ENCODE peak calls at places on chromosomes 4 and X, in four cellular contexts. T is IMR-90, K is H9, J is neuronal stem cell. L is an unnamed sample.

GRCh38 chrX:118221733-118222132 is 105.1 kb upstream of the KLHL13 start:
- DNase-seq in J (no peak), K (no peak), T (no peak), L (no peak)

GRCh38 chr4:112284166-112284565 is 1.5 kb downstream of the TIFA start:
- DNase-seq in J (no peak), T (peak; percentile 8), K (no peak), L (peak; percentile 30)

GRCh38 chr4:81628489-81628888 is 156.8 kb upstream of the RASGEF1B start:
- DNase-seq in J (no peak), T (no peak), K (no peak), L (no peak)

GRCh38 chr4:1850276-1850675 is 5.7 kb downstream of the LETM1 start:
- DNase-seq in T (no peak), J (no peak), K (no peak), L (no peak)

GRCh38 chrX:113548308-113549015 is 707.8 kb upstream of the AMOT start:
- DNase-seq in J (peak; percentile 14), K (peak; percentile 73), T (no peak), L (no peak)

GRCh38 chr4:8739357-8739756 is 132.3 kb downstream of the HMX1 start:
- DNase-seq in T (no peak), J (no peak), K (no peak), L (no peak)

GRCh38 chr4:177862541-177863176 is 420.4 kb upstream of the AGA start:
- DNase-seq in K (no peak), T (no peak), J (no peak), L (no peak)

GRCh38 chr4:116501954-116502353 is 583.4 kb downstream of the TRAM1L1 start:
- DNase-seq in J (no peak), T (no peak), K (no peak), L (peak; percentile 6)

GRCh38 chr4:173181769-173182374 is 13.3 kb downstream of the GALNT7 start:
- DNase-seq in K (no peak), T (peak; percentile 80), J (no peak), L (peak; percentile 77)

GRCh38 chrX:21376636-21377035 is 2.4 kb downstream of the CNKSR2 start:
- DNase-seq in K (no peak), J (no peak), T (no peak), L (no peak)

GRCh38 chrX:48665991-48666390 is 17.6 kb upstream of the WAS start:
- DNase-seq in T (no peak), K (no peak), J (no peak), L (no peak)

GRCh38 chr4:114078636-114079035 is 99.2 kb upstream of the ARSJ start:
- DNase-seq in T (peak; percentile 9), J (no peak), K (no peak), L (peak; percentile 8)

GRCh38 chrX:2705036-2705435 is 13.9 kb downstream of the CD99 start:
- DNase-seq in K (no peak), T (no peak), J (no peak), L (peak; percentile 81)

GRCh38 chr4:6275898-6276563 is 6.4 kb downstream of the WFS1 start:
- DNase-seq in T (no peak), J (no peak), K (no peak), L (no peak)

DNA sequence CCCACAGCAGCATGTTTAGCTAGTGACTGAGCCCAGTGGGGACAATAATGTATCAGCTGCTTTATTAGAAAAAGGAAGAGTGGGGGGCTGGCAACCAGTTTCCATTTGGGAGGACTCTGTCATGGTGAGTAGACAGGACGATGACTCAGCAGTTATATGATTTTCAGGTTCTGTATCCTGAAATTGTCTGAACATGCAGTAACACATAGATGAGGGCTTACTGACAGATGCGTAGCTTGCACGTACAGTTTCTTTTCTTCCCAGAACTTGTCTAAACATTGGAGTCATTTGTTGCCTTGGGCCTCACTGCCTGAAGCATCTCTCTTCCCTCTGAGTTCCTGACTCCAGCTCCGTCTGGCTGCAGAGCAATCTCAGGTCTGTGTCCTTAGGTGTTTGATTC is 1415.6 kb upstream of the TENM3 start:
- DNase-seq in T (peak; percentile 67), K (peak; percentile 29), J (no peak), L (peak; percentile 39)
- H2AFZ ChIP-seq in T (peak overlapping the region; percentile 83), K (peak overlapping the region; percentile 9), J (peak overlapping the region; percentile 88), L (peak overlapping the region; percentile 94)

GRCh38 chr4:106340774-106341173 is 24.4 kb downstream of the AIMP1 start:
- DNase-seq in K (no peak), T (no peak), J (no peak), L (no peak)
- H2BK120ac ChIP-seq in K (no peak overlapping the region), T (no peak overlapping the region), J (no peak overlapping the region), L (no peak overlapping the region)

GRCh38 chrX:83845397-83845796 is 15.5 kb upstream of the CYLC1 start:
- DNase-seq in J (peak; percentile 12), K (no peak), T (peak; percentile 22), L (peak; percentile 7)
- H2AFZ ChIP-seq in J (peak overlapping the region; percentile 10), K (no peak overlapping the region), T (no peak overlapping the region), L (no peak overlapping the region)

GRCh38 chr4:87032884-87033533 is 98.2 kb downstream of the AFF1 start:
- DNase-seq in T (peak; percentile 83), K (no peak), J (no peak), L (peak; percentile 81)
- H2BK120ac ChIP-seq in T (no peak overlapping the region), K (no peak overlapping the region), J (no peak overlapping the region), L (no peak overlapping the region)

DNA sequence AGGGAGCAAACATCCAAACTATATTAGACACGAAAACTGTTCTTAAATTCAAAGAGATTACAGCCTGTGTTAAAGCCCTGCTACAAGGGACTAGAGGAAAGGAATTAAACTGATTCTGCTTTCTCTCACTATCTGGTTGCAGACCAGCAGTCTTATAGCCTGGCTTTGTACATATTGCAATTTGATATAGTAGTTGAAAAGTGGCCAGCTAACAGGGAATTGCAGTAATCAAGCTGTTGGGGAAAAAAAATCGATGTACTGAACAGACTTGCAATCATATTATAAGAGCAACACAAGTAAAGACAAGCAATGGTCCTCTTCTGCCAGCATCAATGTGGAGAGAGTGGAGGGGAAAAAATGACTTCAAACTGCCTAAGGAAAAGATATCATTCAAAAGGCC is 364.4 kb upstream of the EPHA5 start:
- DNase-seq in J (no peak), K (no peak), T (no peak), L (no peak)
- H2AFZ ChIP-seq in J (peak overlapping the region; percentile 37), K (no peak overlapping the region), T (no peak overlapping the region), L (no peak overlapping the region)

DNA sequence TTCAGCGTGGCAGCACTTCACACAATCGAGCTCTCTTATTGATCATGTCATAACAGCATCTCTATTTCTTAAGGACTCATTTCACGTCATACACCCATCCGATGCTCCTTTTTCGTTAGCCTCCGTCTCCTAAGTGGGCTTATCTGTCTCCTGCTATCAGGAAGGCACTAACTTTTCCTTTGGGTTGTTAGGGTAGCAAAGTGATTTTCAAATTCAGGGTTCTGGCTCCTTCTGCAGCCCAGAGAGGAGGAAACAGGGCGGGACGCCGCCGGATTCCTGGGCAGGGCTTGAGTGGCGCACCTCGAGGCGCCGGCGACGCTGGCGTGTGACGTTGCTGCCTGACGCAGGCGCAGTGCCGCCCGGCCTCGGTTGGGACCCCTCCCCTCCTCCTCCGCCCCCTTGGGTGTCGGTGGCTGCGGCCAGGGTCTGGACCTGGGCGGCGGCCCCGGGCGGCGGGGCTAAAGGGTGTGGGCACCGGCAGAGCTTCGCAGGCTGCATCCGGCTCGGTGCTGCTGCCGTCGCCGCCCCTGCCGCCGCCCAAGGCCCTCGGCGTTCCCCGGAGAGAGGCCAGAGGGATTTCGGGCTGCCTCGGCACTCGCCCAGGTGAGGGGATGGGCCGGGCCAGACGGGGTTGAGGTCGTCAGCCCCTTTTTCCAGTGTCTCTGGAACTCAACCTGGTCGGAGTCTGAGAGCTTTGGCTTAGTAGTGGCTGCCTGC is at the start of gene BLTP1:
- DNase-seq in J (peak; percentile 81), K (peak; percentile 90), T (peak; percentile 75), L (peak; percentile 83)
- H2BK120ac ChIP-seq in J (no peak within 1 kb of the TSS), K (no peak within 1 kb of the TSS), T (peak within 1 kb of the TSS; percentile 95), L (peak within 1 kb of the TSS; percentile 9)

GRCh38 chr4:108168672-108169562 is at the start of gene LEF1:
- DNase-seq in J (peak; percentile 79), T (peak; percentile 11), K (peak; percentile 74), L (peak; percentile 65)

GRCh38 chr4:108172231-108172779 is 3.6 kb upstream of the LEF1 start:
- DNase-seq in T (no peak), K (peak; percentile 44), J (peak; percentile 54), L (peak; percentile 60)

GRCh38 chr4:108169639-108170038 is 907 bp upstream of the LEF1 start:
- DNase-seq in T (no peak), K (no peak), J (no peak), L (no peak)

GRCh38 chr4:108171541-108172230 is 3.0 kb upstream of the LEF1 start:
- DNase-seq in T (no peak), K (peak; percentile 57), J (peak; percentile 40), L (peak; percentile 34)

GRCh38 chr4:108170729-108171540 is 2.2 kb upstream of the LEF1 start:
- DNase-seq in J (peak; percentile 30), T (no peak), K (no peak), L (peak; percentile 42)
- H2AFZ ChIP-seq in J (peak overlapping the region; percentile 91), T (no peak overlapping the region), K (no peak overlapping the region), L (no peak overlapping the region)

L was measured in mesenchymal stem cell.